ENCODE peak calls at places on chromosomes 2 and 18, in nine cellular contexts. F is spleen, B is stomach, N is GM12878, K is breast epithelium, V is transverse colon, A is HCT116, I is K562, S is endothelial cell of umbilical vein. J is an unnamed sample. For H3K9me3, the result is how much of the 10 kb centered on the place peaks cover.

GRCh38 chr2:164620873-164621760 is at the start of gene GRB14:
- DNase-seq in B (peak), I (no peak), A (peak), F (peak), V (peak), K (no peak), N (no peak), S (peak), J (peak)

GRCh38 chr2:97963079-97963406 is 32.7 kb downstream of the TMEM131 start:
- DNase-seq in N (no peak), S (no peak), B (no peak), V (no peak), F (no peak), I (no peak), K (no peak), A (no peak), J (no peak)

GRCh38 chr2:25314514-25315315 is 27.0 kb downstream of the DNMT3A start:
- DNase-seq in B (peak), F (peak), N (no peak), I (no peak), K (no peak), V (peak), S (peak), A (no peak), J (peak)

GRCh38 chr2:33340265-33340664 is 136.2 kb upstream of the RASGRP3 start:
- DNase-seq in N (no peak), F (peak), S (peak), K (peak), A (no peak), V (peak), I (no peak), B (no peak), J (no peak)

GRCh38 chr2:24051833-24052232 is 2.3 kb downstream of the FKBP1B start:
- DNase-seq in S (no peak), K (no peak), I (no peak), F (no peak), N (no peak), B (no peak), A (no peak), V (no peak), J (no peak)

GRCh38 chr2:58762176-58762781 is 521.2 kb upstream of the FANCL start:
- DNase-seq in F (peak), I (peak), K (no peak), N (no peak), V (peak), B (peak), S (peak), A (peak), J (peak)

GRCh38 chr2:197707316-197708213 is 2.4 kb downstream of the MARS2 start:
- DNase-seq in A (peak), S (peak), N (no peak), B (no peak), K (no peak), F (no peak), I (no peak), V (no peak), J (no peak)

GRCh38 chr2:191678437-191679110 is 638 bp downstream of the NABP1 start:
- DNase-seq in V (peak), F (peak), N (no peak), S (peak), I (peak), K (no peak), A (no peak), B (peak), J (peak)

GRCh38 chr2:241391892-241392665 is 36.0 kb downstream of the FARP2 start:
- DNase-seq in B (peak), I (peak), A (peak), K (no peak), S (peak), F (no peak), N (no peak), V (peak), J (no peak)

GRCh38 chr18:62486290-62486964 is 36.4 kb upstream of the ZCCHC2 start:
- DNase-seq in N (no peak), V (peak), B (peak), F (no peak), K (no peak), S (peak), I (peak), A (peak), J (no peak)

GRCh38 chr2:67845557-67846114 is 217.2 kb downstream of the C1D start:
- DNase-seq in F (no peak), V (no peak), K (no peak), B (no peak), N (no peak), I (no peak), S (no peak), A (no peak), J (no peak)

GRCh38 chr2:201909348-201909747 is 103.0 kb downstream of the CDK15 start:
- DNase-seq in B (no peak), F (no peak), V (no peak), K (no peak), S (no peak), N (no peak), I (no peak), A (no peak), J (no peak)

GRCh38 chr2:216146573-216146972 is 37.4 kb downstream of the XRCC5 start:
- DNase-seq in A (no peak), V (no peak), K (no peak), I (no peak), N (no peak), S (no peak), B (no peak), F (no peak), J (no peak)

GRCh38 chr18:79405781-79406575 is 10.2 kb downstream of the NFATC1 start:
- DNase-seq in V (peak), B (peak), N (peak), F (peak), I (no peak), S (peak), K (no peak), A (no peak), J (no peak)

GRCh38 chr18:55251186-55251995 is 292.1 kb upstream of the CCDC68 start:
- DNase-seq in K (no peak), B (no peak), N (no peak), A (no peak), F (no peak), I (no peak), S (peak), V (no peak), J (peak)

GRCh38 chr2:29290293-29291052 is 175.3 kb downstream of the CLIP4 start:
- DNase-seq in I (no peak), K (no peak), N (no peak), S (no peak), F (no peak), V (no peak), A (no peak), B (no peak), J (no peak)

GRCh38 chr2:2933421-2933820 is 444.2 kb downstream of the EIPR1 start:
- DNase-seq in A (no peak), K (no peak), F (no peak), B (no peak), V (no peak), I (no peak), S (no peak), N (no peak), J (no peak)

GRCh38 chr2:74249406-74250122 is 51.1 kb downstream of the MTHFD2 start:
- DNase-seq in A (no peak), B (no peak), N (no peak), F (no peak), I (no peak), V (no peak), K (no peak), S (no peak), J (no peak)

GRCh38 chr2:182240862-182241371 is 185.9 kb downstream of the PDE1A start:
- DNase-seq in S (peak), F (no peak), B (peak), N (peak), V (peak), I (no peak), K (no peak), A (peak), J (no peak)

GRCh38 chr2:101012054-101012705 is 10.1 kb downstream of the RPL31 start:
- DNase-seq in A (no peak), S (no peak), N (peak), B (no peak), F (no peak), V (no peak), K (no peak), I (no peak), J (no peak)

GRCh38 chr18:24678113-24678512 is 217.7 kb downstream of the HRH4 start:
- DNase-seq in S (no peak), V (no peak), F (no peak), B (no peak), N (no peak), K (no peak), A (no peak), I (no peak), J (no peak)

GRCh38 chr2:15726321-15727057 is 134.8 kb downstream of the DDX1 start:
- DNase-seq in A (no peak), N (no peak), I (no peak), K (no peak), B (no peak), F (no peak), S (no peak), V (no peak), J (no peak)

GRCh38 chr2:8049851-8050571 is 631.8 kb upstream of the ID2 start:
- DNase-seq in I (no peak), K (no peak), S (no peak), V (no peak), F (no peak), B (no peak), A (no peak), N (peak), J (no peak)

GRCh38 chr2:226176298-226176984 is 623.2 kb downstream of the IRS1 start:
- DNase-seq in V (no peak), S (no peak), I (no peak), N (no peak), F (no peak), B (no peak), A (no peak), K (no peak), J (no peak)

GRCh38 chr2:226181909-226182308 is 617.7 kb downstream of the IRS1 start:
- DNase-seq in A (no peak), N (no peak), K (no peak), F (no peak), V (no peak), I (no peak), B (no peak), S (no peak), J (no peak)

GRCh38 chr2:226183033-226183432 is 616.6 kb downstream of the IRS1 start:
- DNase-seq in S (no peak), N (no peak), A (no peak), F (no peak), V (no peak), K (no peak), I (no peak), B (no peak), J (no peak)

GRCh38 chr2:226180485-226180884 is 619.1 kb downstream of the IRS1 start:
- DNase-seq in A (no peak), B (no peak), I (no peak), K (no peak), S (no peak), F (no peak), N (no peak), V (no peak), J (peak)

DNA sequence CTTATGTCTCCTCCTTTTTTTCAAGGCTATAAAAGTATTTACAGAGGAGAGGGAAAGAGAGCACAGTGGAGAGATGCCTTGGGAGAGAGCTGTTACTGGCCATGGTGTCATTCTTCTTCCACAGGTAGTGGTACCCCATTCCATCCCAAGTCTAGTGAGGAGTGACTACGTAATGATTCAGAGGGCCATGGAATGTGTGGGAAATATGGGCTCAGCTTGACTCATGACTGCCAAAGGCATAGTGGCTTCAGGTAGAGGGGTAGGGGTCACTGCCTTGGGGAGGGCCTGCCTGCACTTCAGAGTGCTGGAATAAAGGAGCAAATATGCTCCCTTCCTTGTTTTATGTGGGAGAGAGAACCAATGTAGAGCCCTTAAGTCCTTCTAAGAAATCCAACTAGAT is 620.6 kb downstream of the IRS1 start:
- DNase-seq in K (no peak), B (no peak), F (no peak), I (no peak), N (no peak), V (no peak), S (no peak), A (peak), J (no peak)
- H3K9me3 ChIP-seq in K (under half), B (under half), F (under half), I (under half), N (under half), V (under half), S (under half), A (under half), J (under half)

GRCh38 chr2:54065411-54065810 is 50.0 kb upstream of the ACYP2 start:
- DNase-seq in F (no peak), A (no peak), K (no peak), B (no peak), I (no peak), V (no peak), N (no peak), S (no peak), J (no peak)
- H3K27ac ChIP-seq in F (no peak), A (no peak), K (no peak), B (no peak), I (no peak), V (no peak), N (no peak), S (no peak), J (no peak)

DNA sequence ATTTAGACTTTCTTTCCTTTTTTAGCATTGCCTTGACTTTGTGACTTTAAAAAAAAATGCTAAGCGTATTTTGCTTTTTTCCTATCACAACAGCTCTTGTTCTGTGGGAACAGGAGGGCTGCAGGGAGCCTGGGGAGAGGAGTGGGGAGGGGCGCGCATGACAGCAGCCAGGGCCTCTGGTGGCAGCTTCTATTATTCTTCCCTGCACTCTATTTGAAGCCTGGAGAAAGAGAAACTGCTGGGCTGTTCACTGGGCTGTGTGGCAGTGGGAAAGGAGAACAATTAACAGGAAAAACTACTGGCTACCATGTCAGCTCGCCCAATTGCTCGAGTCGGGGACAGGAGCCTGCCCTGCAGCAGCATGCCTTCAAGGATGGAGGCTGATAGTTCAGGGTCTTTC is 119.0 kb upstream of the ZBTB14 start:
- DNase-seq in V (no peak), S (no peak), A (no peak), K (no peak), I (no peak), F (no peak), B (no peak), N (no peak), J (no peak)
- TF ChIP-seq POLR2AphosphoS5 in V (no peak), S (no peak), A (no peak), K (no peak), I (no peak), F (no peak), B (no peak), N (no peak), J (no peak)

GRCh38 chr2:178949151-178949550 is 100.8 kb downstream of the CCDC141 start:
- DNase-seq in I (no peak), B (no peak), F (no peak), N (no peak), A (no peak), V (no peak), K (no peak), S (no peak), J (no peak)
- H3K9me3 ChIP-seq in I (under half), B (under half), F (under half), N (under half), A (under half), V (under half), K (under half), S (under half), J (under half)

GRCh38 chr2:205680903-205681302 is 1.4 kb upstream of the NRP2 start:
- DNase-seq in F (no peak), V (no peak), S (peak), B (peak), N (no peak), A (no peak), I (no peak), K (no peak), J (no peak)

GRCh38 chr2:205683179-205683978 is 1.1 kb downstream of the NRP2 start:
- DNase-seq in B (no peak), A (no peak), K (no peak), F (no peak), S (peak), N (no peak), I (no peak), V (no peak), J (no peak)

GRCh38 chr2:205681836-205682238 is 464 bp upstream of the NRP2 start:
- DNase-seq in V (no peak), S (peak), I (no peak), B (no peak), N (no peak), K (no peak), F (no peak), A (no peak), J (no peak)

GRCh38 chr2:205683991-205684390 is 1.7 kb downstream of the NRP2 start:
- DNase-seq in N (no peak), V (no peak), S (no peak), B (no peak), A (no peak), I (no peak), K (no peak), F (no peak), J (no peak)

GRCh38 chr2:205682239-205683021 is at the start of gene NRP2:
- DNase-seq in A (peak), N (no peak), B (peak), K (no peak), I (peak), F (peak), S (peak), V (peak), J (peak)
- H3K27ac ChIP-seq in A (no peak), N (no peak), B (peak), K (peak), I (no peak), F (peak), S (peak), V (peak), J (peak)

GRCh38 chr2:168685619-168686453 is 116.6 kb upstream of the NOSTRIN start:
- DNase-seq in N (no peak), K (no peak), A (no peak), S (peak), V (no peak), F (no peak), I (peak), B (no peak), J (no peak)
- TF ChIP-seq POLR2AphosphoS5 in N (no peak), K (no peak), A (no peak), S (no peak), V (no peak), F (no peak), I (no peak), B (no peak), J (no peak)

GRCh38 chr18:35283923-35284794 is 5.9 kb downstream of the ZSCAN30 start:
- DNase-seq in V (no peak), B (no peak), N (no peak), F (no peak), I (no peak), S (no peak), K (no peak), A (no peak), J (no peak)
- H3K9me3 ChIP-seq in V (under half), B (under half), N (under half), F (under half), I (under half), S (under half), K (under half), A (under half), J (under half)

GRCh38 chr2:65354773-65355172 is 77.6 kb downstream of the SPRED2 start:
- DNase-seq in F (no peak), K (no peak), V (no peak), N (no peak), I (no peak), S (no peak), B (no peak), A (no peak), J (no peak)
- H3K27ac ChIP-seq in F (no peak), K (peak), V (no peak), N (no peak), I (no peak), S (no peak), B (no peak), A (no peak), J (no peak)

GRCh38 chr2:39501412-39501811 is 64.3 kb upstream of the MAP4K3 start:
- DNase-seq in I (no peak), B (no peak), V (no peak), A (no peak), S (no peak), N (no peak), F (no peak), K (no peak), J (no peak)

GRCh38 chr2:39508243-39508642 is 71.2 kb upstream of the MAP4K3 start:
- DNase-seq in K (no peak), V (no peak), F (no peak), B (no peak), I (no peak), A (no peak), S (no peak), N (no peak), J (no peak)

GRCh38 chr2:39506215-39506614 is 69.1 kb upstream of the MAP4K3 start:
- DNase-seq in F (no peak), K (no peak), I (no peak), V (no peak), A (no peak), B (no peak), S (no peak), N (no peak), J (no peak)

GRCh38 chr2:39503277-39503676 is 66.2 kb upstream of the MAP4K3 start:
- DNase-seq in K (no peak), N (no peak), S (no peak), F (no peak), B (no peak), V (no peak), A (no peak), I (no peak), J (no peak)

GRCh38 chr2:39504790-39505335 is 67.8 kb upstream of the MAP4K3 start:
- DNase-seq in S (peak), K (no peak), N (no peak), A (no peak), B (no peak), I (no peak), V (no peak), F (no peak), J (no peak)
- TF ChIP-seq POLR2AphosphoS5 in S (no peak), K (no peak), N (no peak), A (no peak), B (peak), I (no peak), V (peak), F (no peak), J (no peak)

GRCh38 chr18:14104906-14105748 is 27.1 kb downstream of the ZNF519 start:
- DNase-seq in N (no peak), V (no peak), A (no peak), K (no peak), I (no peak), B (no peak), S (no peak), F (no peak), J (no peak)
- H3K9me3 ChIP-seq in N (under half), V (under half), A (under half), K (under half), I (under half), B (half or more), S (under half), F (half or more), J (under half)

J was measured in prostate gland.